ENCODE peak calls at places on chromosome 16, in seven cellular contexts. U is cardiac muscle cell, B is lung, V is IMR-90, Q is pancreas, K is iPS DF 6.9, F is GM06990. D is an unnamed sample. For H3K36me3, the result is how much of the 10 kb centered on the place peaks cover.

GRCh38 chr16:68400083-68400923 is 48.0 kb downstream of the SMPD3 start:
- DNase-seq in U (no peak), B (no peak), V (no peak), Q (no peak), K (no peak), F (no peak), D (no peak)

GRCh38 chr16:67207116-67207856 is 8.4 kb downstream of the ELMO3 start:
- DNase-seq in U (no peak), B (no peak), V (no peak), Q (no peak), K (no peak), F (no peak), D (no peak)

GRCh38 chr16:51854401-51854951 is 692.5 kb downstream of the TOX3 start:
- DNase-seq in U (no peak), B (no peak), V (peak), Q (no peak), K (no peak), F (no peak), D (no peak)

GRCh38 chr16:68645494-68646388 is 631 bp downstream of the CDH3 start:
- DNase-seq in U (no peak), B (no peak), V (no peak), Q (peak), K (no peak), F (no peak), D (no peak)

GRCh38 chr16:79257958-79258490 is 342.5 kb downstream of the MAF start:
- DNase-seq in U (no peak), B (no peak), V (no peak), Q (no peak), K (no peak), F (no peak), D (no peak)

GRCh38 chr16:51164167-51164566 is 13.1 kb upstream of the SALL1 start:
- DNase-seq in U (no peak), B (no peak), V (peak), Q (no peak), K (no peak), F (no peak), D (no peak)

GRCh38 chr16:67150058-67150832 is 553 bp downstream of the B3GNT9 start:
- DNase-seq in U (peak), B (no peak), V (peak), Q (no peak), K (no peak), F (no peak), D (no peak)

GRCh38 chr16:1121601-1122000 is 25.6 kb upstream of the C1QTNF8 start:
- DNase-seq in U (no peak), B (no peak), V (no peak), Q (no peak), K (no peak), F (no peak), D (no peak)

GRCh38 chr16:17555176-17555575 is 84.4 kb upstream of the XYLT1 start:
- DNase-seq in U (no peak), B (no peak), V (peak), Q (no peak), K (no peak), F (no peak), D (no peak)

GRCh38 chr16:20259549-20259948 is 67.8 kb downstream of the GP2 start:
- DNase-seq in U (no peak), B (no peak), V (no peak), Q (no peak), K (no peak), F (no peak), D (no peak)

GRCh38 chr16:54282923-54283734 is 3.5 kb downstream of the IRX3 start:
- DNase-seq in U (no peak), B (no peak), V (no peak), Q (no peak), K (no peak), F (no peak), D (no peak)

GRCh38 chr16:87076950-87077749 is 240.0 kb downstream of the C16orf95 start:
- DNase-seq in U (peak), B (peak), V (peak), Q (peak), K (no peak), F (peak), D (no peak)

GRCh38 chr16:75025766-75026165 is 26.9 kb downstream of the ZNRF1 start:
- DNase-seq in U (peak), B (no peak), V (peak), Q (no peak), K (no peak), F (no peak), D (no peak)

GRCh38 chr16:57866529-57866918 is 64.2 kb upstream of the KIFC3 start:
- DNase-seq in U (no peak), B (no peak), V (no peak), Q (no peak), K (no peak), F (no peak), D (no peak)

GRCh38 chr16:21625026-21625425 is 25.6 kb downstream of the METTL9 start:
- DNase-seq in U (no peak), B (no peak), V (no peak), Q (no peak), K (no peak), F (no peak), D (no peak)

GRCh38 chr16:23907457-23907902 is 71.7 kb downstream of the PRKCB start:
- DNase-seq in U (no peak), B (no peak), V (no peak), Q (no peak), K (no peak), F (no peak), D (no peak)

GRCh38 chr16:3610698-3611144 is 685 bp downstream of the SLX4 start:
- DNase-seq in U (no peak), B (no peak), V (no peak), Q (no peak), K (no peak), F (no peak), D (no peak)

GRCh38 chr16:58024673-58025350 is 742 bp upstream of the MMP15 start:
- DNase-seq in U (peak), B (peak), V (no peak), Q (peak), K (no peak), F (peak), D (no peak)

GRCh38 chr16:67677712-67678111 is 11.1 kb downstream of the C16orf86 start:
- DNase-seq in U (no peak), B (no peak), V (no peak), Q (no peak), K (no peak), F (no peak), D (no peak)

GRCh38 chr16:57783116-57783515 is 19.2 kb downstream of the KIFC3 start:
- DNase-seq in U (no peak), B (no peak), V (no peak), Q (no peak), K (no peak), F (no peak), D (no peak)

GRCh38 chr16:30737794-30738648 is 10.2 kb upstream of the PHKG2 start:
- DNase-seq in U (no peak), B (no peak), V (no peak), Q (no peak), K (no peak), F (no peak), D (no peak)
- H3K36me3 ChIP-seq in U (under half), B (under half), V (half or more), Q (half or more), K (under half), F (under half), D (half or more)

GRCh38 chr16:4873091-4873490 is 25.8 kb downstream of the UBN1 start:
- DNase-seq in U (no peak), B (no peak), V (no peak), Q (no peak), K (no peak), F (no peak), D (no peak)

GRCh38 chr16:4868573-4868972 is 21.3 kb downstream of the UBN1 start:
- DNase-seq in U (no peak), B (no peak), V (no peak), Q (no peak), K (no peak), F (no peak), D (no peak)

GRCh38 chr16:4868046-4868445 is 20.8 kb downstream of the UBN1 start:
- DNase-seq in U (no peak), B (no peak), V (no peak), Q (no peak), K (no peak), F (no peak), D (no peak)

GRCh38 chr16:4869147-4869790 is 22.0 kb downstream of the UBN1 start:
- DNase-seq in U (no peak), B (no peak), V (no peak), Q (peak), K (no peak), F (no peak), D (no peak)

GRCh38 chr16:4870138-4870671 is 22.9 kb downstream of the UBN1 start:
- DNase-seq in U (no peak), B (peak), V (no peak), Q (no peak), K (no peak), F (no peak), D (no peak)
- H3K36me3 ChIP-seq in U (under half), B (under half), V (half or more), Q (under half), K (under half), F (under half), D (half or more)

DNA sequence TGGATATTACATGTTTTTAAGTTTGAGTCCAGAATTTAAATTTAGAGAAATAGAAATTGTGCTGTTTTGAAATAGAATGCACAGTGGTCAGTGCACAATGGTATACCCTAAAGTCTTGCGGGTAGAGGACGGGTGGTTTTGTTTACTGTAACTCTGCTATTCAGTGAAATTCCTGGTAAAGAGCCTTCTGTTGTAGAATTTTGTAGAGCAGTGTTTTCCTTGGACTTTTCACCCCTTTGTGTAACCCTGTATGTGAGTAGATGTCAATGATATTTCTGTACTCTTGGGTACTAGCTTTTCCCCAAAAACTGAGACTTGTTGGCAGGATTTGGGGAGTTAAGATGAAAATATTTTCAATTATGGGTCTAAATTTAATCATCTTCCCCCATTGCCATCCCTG is 19.5 kb downstream of the IST1 start:
- DNase-seq in U (no peak), B (no peak), V (no peak), Q (no peak), K (no peak), F (no peak), D (no peak)
- H3K36me3 ChIP-seq in U (under half), B (under half), V (under half), Q (under half), K (under half), F (under half), D (under half)

GRCh38 chr16:31877876-31878642 is 4.5 kb downstream of the ZNF267 start:
- DNase-seq in U (no peak), B (no peak), V (no peak), Q (no peak), K (no peak), F (no peak), D (no peak)
- H3K36me3 ChIP-seq in U (under half), B (under half), V (under half), Q (under half), K (under half), F (under half), D (under half)

GRCh38 chr16:85921026-85921425 is 22.1 kb downstream of the IRF8 start:
- DNase-seq in U (no peak), B (no peak), V (no peak), Q (no peak), K (no peak), F (no peak), D (no peak)
- H3K36me3 ChIP-seq in U (under half), B (under half), V (under half), Q (under half), K (under half), F (under half), D (under half)

GRCh38 chr16:11722468-11722808 is 20.2 kb downstream of the TXNDC11 start:
- DNase-seq in U (no peak), B (no peak), V (no peak), Q (no peak), K (no peak), F (no peak), D (no peak)
- H3K36me3 ChIP-seq in U (under half), B (under half), V (under half), Q (under half), K (under half), F (under half), D (under half)

GRCh38 chr16:56336711-56337110 is 88.6 kb downstream of the AMFR start:
- DNase-seq in U (no peak), B (no peak), V (no peak), Q (no peak), K (no peak), F (no peak), D (no peak)

GRCh38 chr16:56336071-56336688 is 89.2 kb downstream of the AMFR start:
- DNase-seq in U (peak), B (no peak), V (no peak), Q (no peak), K (no peak), F (no peak), D (no peak)

GRCh38 chr16:56337131-56337857 is 88.1 kb downstream of the AMFR start:
- DNase-seq in U (no peak), B (no peak), V (no peak), Q (no peak), K (no peak), F (no peak), D (no peak)

GRCh38 chr16:56338566-56339318 is 86.6 kb downstream of the AMFR start:
- DNase-seq in U (no peak), B (no peak), V (no peak), Q (no peak), K (no peak), F (no peak), D (no peak)

DNA sequence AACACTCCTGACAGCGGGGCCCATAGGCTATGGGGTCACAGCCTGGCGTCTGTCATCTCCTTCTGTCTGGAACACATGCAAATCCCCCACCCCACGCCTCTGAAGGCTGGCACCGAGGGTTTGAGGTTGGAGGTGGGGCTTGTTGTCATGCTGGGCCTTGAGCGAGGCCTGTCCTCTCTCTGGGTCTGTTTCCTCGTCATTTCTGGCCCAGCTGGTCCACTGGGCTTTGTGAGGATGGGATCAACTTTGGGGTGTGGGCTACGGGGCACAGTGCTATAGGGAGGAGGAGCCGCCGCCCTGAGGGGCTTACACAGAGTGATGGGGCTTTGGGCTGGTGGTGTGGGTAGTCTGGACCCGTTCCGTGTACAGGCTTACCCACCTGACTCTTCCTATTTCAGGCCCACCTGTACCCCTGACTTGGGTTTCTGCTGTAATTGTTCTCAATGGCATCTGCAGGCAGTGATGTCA is 87.5 kb downstream of the AMFR start:
- DNase-seq in U (no peak), B (no peak), V (no peak), Q (no peak), K (no peak), F (no peak), D (no peak)
- H3K36me3 ChIP-seq in U (under half), B (under half), V (under half), Q (under half), K (under half), F (under half), D (under half)

GRCh38 chr16:89265647-89266046 is 48.1 kb downstream of the ZNF778 start:
- DNase-seq in U (no peak), B (no peak), V (no peak), Q (no peak), K (no peak), F (no peak), D (no peak)

GRCh38 chr16:89268987-89269735 is 51.7 kb downstream of the ZNF778 start:
- DNase-seq in U (peak), B (no peak), V (peak), Q (no peak), K (no peak), F (no peak), D (no peak)

GRCh38 chr16:89268585-89268984 is 51.1 kb downstream of the ZNF778 start:
- DNase-seq in U (no peak), B (no peak), V (no peak), Q (no peak), K (no peak), F (no peak), D (no peak)

GRCh38 chr16:89264800-89265550 is 47.5 kb downstream of the ZNF778 start:
- DNase-seq in U (no peak), B (no peak), V (no peak), Q (no peak), K (no peak), F (no peak), D (no peak)

DNA sequence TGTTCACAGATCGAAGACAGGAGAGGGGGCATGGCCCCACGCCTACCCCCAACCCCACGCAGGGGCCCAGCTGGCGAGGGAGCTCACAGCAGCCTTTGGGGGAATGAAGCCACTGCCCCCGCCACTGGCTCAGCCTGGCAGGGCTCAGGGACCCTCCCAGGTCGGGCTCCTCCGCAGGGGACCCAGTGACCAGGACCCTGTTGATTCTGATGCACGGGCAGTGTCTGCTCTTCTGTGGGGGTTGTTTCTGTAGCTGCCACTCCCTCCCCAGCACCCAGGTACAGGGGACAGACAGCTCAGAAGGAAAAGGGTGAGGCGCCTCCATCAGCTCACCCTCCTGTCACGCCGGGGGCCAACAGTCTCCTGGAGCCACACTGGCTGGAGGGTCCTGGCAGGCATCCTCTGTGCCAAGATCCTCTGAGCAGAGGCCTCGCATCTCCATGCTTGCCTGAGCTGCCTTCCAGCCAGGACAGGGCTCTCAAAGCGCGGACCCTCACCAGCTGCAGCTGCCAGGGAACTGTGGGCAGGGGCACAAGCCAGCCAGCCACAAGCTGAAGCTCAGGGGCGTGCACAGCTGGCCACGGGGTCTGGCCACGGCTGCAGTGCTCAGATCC is 49.1 kb downstream of the ZNF778 start:
- DNase-seq in U (no peak), B (no peak), V (no peak), Q (no peak), K (no peak), F (no peak), D (no peak)
- H3K36me3 ChIP-seq in U (under half), B (under half), V (half or more), Q (under half), K (under half), F (under half), D (under half)

GRCh38 chr16:35485915-35486314 is 2026.5 kb downstream of the TP53TG3F start:
- DNase-seq in U (no peak), B (no peak), V (no peak), Q (no peak), K (no peak), F (no peak), D (no peak)
- H3K36me3 ChIP-seq in U (under half), B (under half), V (under half), Q (under half), K (under half), F (under half), D (under half)

GRCh38 chr16:27472091-27473020 is 70.4 kb downstream of the IL21R start:
- DNase-seq in U (no peak), B (no peak), V (no peak), Q (no peak), K (no peak), F (no peak), D (no peak)

GRCh38 chr16:27475561-27475960 is 73.6 kb downstream of the IL21R start:
- DNase-seq in U (peak), B (no peak), V (peak), Q (no peak), K (no peak), F (no peak), D (no peak)

GRCh38 chr16:27473101-27473900 is 71.3 kb downstream of the IL21R start:
- DNase-seq in U (no peak), B (no peak), V (no peak), Q (no peak), K (no peak), F (no peak), D (no peak)

GRCh38 chr16:27474921-27475320 is 72.9 kb downstream of the IL21R start:
- DNase-seq in U (no peak), B (no peak), V (no peak), Q (no peak), K (no peak), F (no peak), D (no peak)

DNA sequence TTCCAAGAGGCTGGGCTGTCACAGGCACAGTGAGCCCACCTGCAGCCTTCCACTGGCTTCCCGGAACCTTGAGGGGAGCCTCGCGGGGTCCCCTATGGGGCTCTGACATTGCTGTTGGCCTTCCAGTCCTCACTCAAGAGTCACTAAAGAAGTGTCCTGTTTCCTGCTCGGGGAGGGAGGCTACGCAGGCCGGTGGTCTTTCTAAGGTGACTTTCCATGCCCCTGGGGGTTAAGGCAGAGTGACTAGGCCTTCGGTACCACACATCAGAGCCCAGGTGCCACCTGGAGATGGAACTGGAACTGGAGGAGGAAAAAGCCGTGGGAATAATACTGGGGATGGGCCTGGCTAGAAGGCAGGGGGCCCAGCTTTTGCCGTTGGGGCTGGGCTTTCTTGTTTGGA is 72.1 kb downstream of the IL21R start:
- DNase-seq in U (no peak), B (no peak), V (no peak), Q (no peak), K (no peak), F (no peak), D (no peak)
- H3K36me3 ChIP-seq in U (half or more), B (under half), V (half or more), Q (half or more), K (half or more), F (under half), D (under half)